ENCODE peak calls at places on chromosomes 11 and 22, in eight cellular contexts. F is Panc1; X is colonic mucosa; E is naive thymus-derived CD4-positive, alpha-beta T cell; I is sigmoid colon; T is MM.1S; K is effector memory CD4-positive, alpha-beta T cell; M is fibroblast of lung. Z is an unnamed sample.

GRCh38 chr11:13772223-13773046 is 104.0 kb downstream of the FAR1 start:
- DNase-seq in F (peak; percentile 43), X (peak; percentile 32), E (peak; percentile 75), I (no peak), T (peak; percentile 80), K (no peak), M (peak; percentile 57), Z (peak; percentile 72)

GRCh38 chr22:35349368-35349703 is 31.6 kb upstream of the HMOX1 start:
- DNase-seq in F (no peak), X (no peak), E (no peak), I (no peak), T (no peak), K (no peak), M (no peak), Z (no peak)

GRCh38 chr11:47296045-47296444 is 26.1 kb downstream of the MADD start:
- DNase-seq in F (no peak), X (no peak), E (no peak), I (no peak), T (no peak), K (no peak), M (peak; percentile 18), Z (no peak)

GRCh38 chr22:25137577-25138525 is 61.8 kb upstream of the CRYBB3 start:
- DNase-seq in F (no peak), X (peak; percentile 48), E (no peak), I (peak; percentile 56), T (no peak), K (no peak), M (no peak), Z (no peak)

GRCh38 chr22:31238057-31238456 is 26.0 kb downstream of the LIMK2 start:
- DNase-seq in F (no peak), X (no peak), E (no peak), I (no peak), T (peak; percentile 82), K (no peak), M (no peak), Z (no peak)

GRCh38 chr22:31162015-31162765 is 2.2 kb downstream of the RNF185 start:
- DNase-seq in F (no peak), X (no peak), E (no peak), I (no peak), T (no peak), K (no peak), M (peak; percentile 41), Z (no peak)

GRCh38 chr11:45847908-45848316 is 637 bp downstream of the CRY2 start:
- DNase-seq in F (no peak), X (peak; percentile 50), E (no peak), I (peak; percentile 80), T (peak; percentile 55), K (no peak), M (peak; percentile 75), Z (peak; percentile 69)

GRCh38 chr11:83191491-83191890 is 2.0 kb upstream of the ANKRD42 start:
- DNase-seq in F (no peak), X (no peak), E (no peak), I (no peak), T (no peak), K (no peak), M (no peak), Z (no peak)

GRCh38 chr11:125263268-125263790 is 98.8 kb downstream of the PKNOX2 start:
- DNase-seq in F (no peak), X (peak; percentile 36), E (no peak), I (peak; percentile 86), T (no peak), K (no peak), M (peak; percentile 100), Z (no peak)

GRCh38 chr22:29782061-29782845 is 15.1 kb downstream of the UQCR10 start:
- DNase-seq in F (no peak), X (peak; percentile 65), E (no peak), I (no peak), T (no peak), K (no peak), M (peak; percentile 71), Z (no peak)

GRCh38 chr11:119478711-119479285 is 55.8 kb upstream of the THY1 start:
- DNase-seq in F (no peak), X (no peak), E (no peak), I (no peak), T (no peak), K (no peak), M (no peak), Z (no peak)

GRCh38 chr22:16603448-16603768 is 10.8 kb upstream of the CCT8L2 start:
- DNase-seq in F (no peak), X (no peak), E (no peak), I (no peak), T (no peak), K (no peak), M (no peak), Z (no peak)

DNA sequence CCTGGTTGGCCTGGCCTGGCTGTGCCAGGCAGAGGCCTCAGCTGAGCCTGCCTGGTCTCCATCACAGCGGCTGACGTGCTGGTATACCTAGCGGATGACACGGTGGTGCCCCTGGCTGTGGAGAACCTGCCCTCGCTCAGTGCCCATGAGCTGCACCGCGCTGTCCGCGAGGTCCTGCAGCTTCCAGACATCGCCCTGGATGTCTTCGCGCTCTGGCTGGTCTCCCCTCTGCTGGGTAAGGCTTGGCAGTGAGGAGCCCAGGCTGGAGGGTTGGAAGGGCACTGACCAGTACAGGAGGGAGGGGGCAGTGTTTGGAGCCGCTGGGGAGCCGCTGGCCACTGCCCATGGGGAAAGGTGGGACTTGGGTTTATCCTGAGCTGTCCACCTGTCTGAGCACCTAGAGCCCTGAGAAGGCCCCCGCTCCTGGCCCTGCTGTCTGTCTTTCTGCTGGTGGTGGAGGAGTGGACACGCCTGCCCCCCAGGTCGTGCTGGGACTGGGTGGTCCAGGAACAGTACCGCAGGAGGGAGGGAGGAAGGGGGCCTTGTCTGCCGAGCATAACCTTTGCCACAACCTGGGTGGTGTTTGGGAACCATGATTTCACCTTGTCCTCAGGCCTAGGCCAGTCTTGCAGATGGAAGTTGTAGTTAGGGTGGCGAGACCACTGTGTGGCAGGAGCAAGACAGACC is 3.0 kb downstream of the FRMD8 start:
- DNase-seq in F (no peak), X (no peak), E (no peak), I (peak; percentile 63), T (no peak), K (no peak), M (no peak), Z (no peak)
- H3K4me3 ChIP-seq in F (peak overlapping the region; percentile 10), X (no peak overlapping the region), E (no peak overlapping the region), I (no peak overlapping the region), T (peak overlapping the region; percentile 13), K (no peak overlapping the region), M (no peak overlapping the region), Z (no peak overlapping the region)

GRCh38 chr11:68685656-68686380 is 1.5 kb downstream of the GAL start:
- DNase-seq in F (no peak), X (no peak), E (no peak), I (peak; percentile 56), T (no peak), K (no peak), M (no peak), Z (no peak)

GRCh38 chr11:68682531-68682931 is 1.8 kb upstream of the GAL start:
- DNase-seq in F (no peak), X (no peak), E (no peak), I (peak; percentile 52), T (no peak), K (no peak), M (no peak), Z (no peak)

GRCh38 chr11:68683086-68683951 is 1.0 kb upstream of the GAL start:
- DNase-seq in F (no peak), X (no peak), E (no peak), I (peak; percentile 50), T (no peak), K (no peak), M (no peak), Z (no peak)

GRCh38 chr11:68684385-68685356 is at the start of gene GAL:
- DNase-seq in F (no peak), X (no peak), E (no peak), I (peak; percentile 56), T (no peak), K (no peak), M (no peak), Z (no peak)

GRCh38 chr11:68683952-68684384 is 376 bp upstream of the GAL start:
- DNase-seq in F (no peak), X (no peak), E (no peak), I (peak; percentile 57), T (no peak), K (no peak), M (no peak), Z (no peak)
- H3K27ac ChIP-seq in F (no peak overlapping the region), X (no peak overlapping the region), E (no peak overlapping the region), I (no peak overlapping the region), T (no peak overlapping the region), K (no peak overlapping the region), M (no peak overlapping the region), Z (no peak overlapping the region)

GRCh38 chr22:39996732-39997131 is 2.0 kb downstream of the FAM83F start:
- DNase-seq in F (no peak), X (no peak), E (no peak), I (no peak), T (no peak), K (no peak), M (no peak), Z (no peak)

GRCh38 chr22:39995346-39996252 is 845 bp downstream of the FAM83F start:
- DNase-seq in F (no peak), X (peak; percentile 38), E (no peak), I (no peak), T (no peak), K (no peak), M (no peak), Z (no peak)

GRCh38 chr22:39994046-39994565 is 648 bp upstream of the FAM83F start:
- DNase-seq in F (no peak), X (no peak), E (peak; percentile 69), I (no peak), T (no peak), K (peak; percentile 37), M (no peak), Z (peak; percentile 55)

GRCh38 chr22:39992088-39992826 is 2.5 kb upstream of the FAM83F start:
- DNase-seq in F (no peak), X (no peak), E (no peak), I (no peak), T (no peak), K (no peak), M (no peak), Z (no peak)

GRCh38 chr22:39994566-39995345 is at the start of gene FAM83F:
- DNase-seq in F (no peak), X (peak; percentile 68), E (peak; percentile 39), I (no peak), T (no peak), K (no peak), M (no peak), Z (no peak)
- H3K4me3 ChIP-seq in F (no peak within 1 kb of the TSS), X (peak within 1 kb of the TSS; percentile 63), E (peak within 1 kb of the TSS; percentile 33), I (no peak within 1 kb of the TSS), T (no peak within 1 kb of the TSS), K (peak within 1 kb of the TSS; percentile 32), M (no peak within 1 kb of the TSS), Z (no peak within 1 kb of the TSS)

DNA sequence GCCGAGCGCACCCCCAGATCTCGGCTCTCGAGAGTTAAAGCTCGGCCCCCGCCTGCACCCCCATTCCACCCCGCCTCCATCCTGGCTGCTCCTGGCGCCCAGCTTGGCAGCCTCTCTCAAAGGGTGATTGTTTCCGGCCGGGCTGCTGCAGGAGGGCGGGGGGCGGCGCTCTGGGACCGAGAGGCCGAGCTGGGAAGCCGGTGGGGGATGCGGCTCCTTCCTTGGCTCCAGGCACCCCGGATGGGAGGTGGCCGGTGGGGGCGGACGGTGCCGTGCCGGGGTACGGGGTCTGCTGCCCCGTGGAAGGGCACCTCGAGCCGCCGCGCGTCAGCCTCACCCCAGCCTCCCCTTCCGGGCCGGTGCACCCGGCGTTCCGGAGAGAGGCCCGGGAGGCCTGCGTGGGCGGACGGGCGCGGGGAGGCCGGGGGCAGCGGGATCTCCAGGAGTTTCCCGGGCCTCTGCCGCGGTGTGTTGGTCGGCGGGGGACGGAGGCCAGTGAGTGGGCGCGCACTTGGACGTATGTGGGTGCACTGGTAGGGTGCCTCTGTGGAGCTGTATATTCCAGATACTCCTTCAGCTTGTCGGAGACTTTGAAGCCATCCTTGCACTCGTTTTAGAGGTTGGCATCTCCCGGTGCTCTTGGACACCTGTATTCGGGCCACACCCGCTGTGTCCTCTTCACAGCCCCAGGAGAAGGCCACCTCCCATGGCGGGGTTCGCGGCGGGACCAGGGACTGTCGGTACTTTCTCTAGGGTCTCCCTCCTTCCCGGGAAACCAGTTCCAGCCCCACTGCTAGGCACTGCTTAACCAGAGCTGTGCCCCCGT is 679 bp upstream of the B3GAT1 start:
- DNase-seq in F (no peak), X (no peak), E (no peak), I (no peak), T (no peak), K (no peak), M (no peak), Z (peak; percentile 13)
- H3K27ac ChIP-seq in F (no peak overlapping the region), X (no peak overlapping the region), E (no peak overlapping the region), I (no peak overlapping the region), T (no peak overlapping the region), K (no peak overlapping the region), M (no peak overlapping the region), Z (no peak overlapping the region)